ENCODE peak calls at places on chromosomes 16 and 17, in six cellular contexts. One of them, this sample, is unnamed. For H3K9me3, H3K4me1 and H3K27me3, the result is how much of the 10 kb centered on the place peaks cover.

GRCh38 chr16:6827272-6827671 is 505.4 kb upstream of the RBFOX1 start:
- DNase-seq in psoas muscle: no peak
- DNase-seq in fibroblast of lung: no peak
- DNase-seq in pancreas: no peak
- DNase-seq in CD8-positive, alpha-beta memory T cell: no peak
- DNase-seq in right atrium auricular region: no peak
- DNase-seq in this sample: no peak

GRCh38 chr17:72226322-72226721 is 105.5 kb downstream of the SOX9 start:
- DNase-seq in right atrium auricular region: no peak
- DNase-seq in CD8-positive, alpha-beta memory T cell: no peak
- DNase-seq in pancreas: no peak
- DNase-seq in psoas muscle: no peak
- DNase-seq in fibroblast of lung: no peak
- DNase-seq in this sample: no peak

GRCh38 chr17:81444610-81445339 is 49.5 kb downstream of the BAHCC1 start:
- DNase-seq in psoas muscle: no peak
- DNase-seq in pancreas: no peak
- DNase-seq in fibroblast of lung: no peak
- DNase-seq in right atrium auricular region: no peak
- DNase-seq in CD8-positive, alpha-beta memory T cell: no peak
- DNase-seq in this sample: no peak

GRCh38 chr16:77299395-77299794 is 100.2 kb downstream of the SYCE1L start:
- DNase-seq in fibroblast of lung: peak
- DNase-seq in CD8-positive, alpha-beta memory T cell: no peak
- DNase-seq in psoas muscle: no peak
- DNase-seq in pancreas: no peak
- DNase-seq in right atrium auricular region: no peak
- DNase-seq in this sample: no peak

GRCh38 chr17:75877752-75878173 is 618 bp downstream of the TRIM47 start:
- DNase-seq in psoas muscle: peak
- DNase-seq in right atrium auricular region: no peak
- DNase-seq in CD8-positive, alpha-beta memory T cell: peak
- DNase-seq in fibroblast of lung: peak
- DNase-seq in pancreas: peak
- DNase-seq in this sample: peak

GRCh38 chr17:29243792-29244191 is 2.9 kb upstream of the CRYBA1 start:
- DNase-seq in psoas muscle: no peak
- DNase-seq in pancreas: no peak
- DNase-seq in right atrium auricular region: no peak
- DNase-seq in CD8-positive, alpha-beta memory T cell: no peak
- DNase-seq in fibroblast of lung: peak
- DNase-seq in this sample: no peak

GRCh38 chr17:692116-692515 is 22.5 kb downstream of the VPS53 start:
- DNase-seq in fibroblast of lung: peak
- DNase-seq in CD8-positive, alpha-beta memory T cell: no peak
- DNase-seq in right atrium auricular region: no peak
- DNase-seq in psoas muscle: no peak
- DNase-seq in pancreas: no peak
- DNase-seq in this sample: no peak

GRCh38 chr17:57975044-57975443 is 13.0 kb downstream of the VEZF1 start:
- DNase-seq in CD8-positive, alpha-beta memory T cell: no peak
- DNase-seq in fibroblast of lung: peak
- DNase-seq in psoas muscle: no peak
- DNase-seq in right atrium auricular region: no peak
- DNase-seq in pancreas: no peak
- DNase-seq in this sample: no peak

GRCh38 chr17:75632863-75633483 is at the start of gene SMIM5:
- DNase-seq in psoas muscle: peak
- DNase-seq in CD8-positive, alpha-beta memory T cell: peak
- DNase-seq in right atrium auricular region: peak
- DNase-seq in pancreas: peak
- DNase-seq in fibroblast of lung: peak
- DNase-seq in this sample: peak

GRCh38 chr17:11308550-11308949 is 67.5 kb downstream of the SHISA6 start:
- DNase-seq in pancreas: no peak
- DNase-seq in fibroblast of lung: no peak
- DNase-seq in right atrium auricular region: no peak
- DNase-seq in CD8-positive, alpha-beta memory T cell: no peak
- DNase-seq in psoas muscle: no peak
- DNase-seq in this sample: no peak

GRCh38 chr17:82065638-82066303 is at the start of gene DUS1L:
- DNase-seq in right atrium auricular region: no peak
- DNase-seq in CD8-positive, alpha-beta memory T cell: peak
- DNase-seq in psoas muscle: peak
- DNase-seq in fibroblast of lung: peak
- DNase-seq in pancreas: peak
- DNase-seq in this sample: peak

GRCh38 chr17:33947762-33948161 is 307.3 kb upstream of the CCL2 start:
- DNase-seq in psoas muscle: no peak
- DNase-seq in pancreas: no peak
- DNase-seq in fibroblast of lung: no peak
- DNase-seq in CD8-positive, alpha-beta memory T cell: no peak
- DNase-seq in right atrium auricular region: no peak
- DNase-seq in this sample: no peak

GRCh38 chr16:15539197-15539596 is 103.8 kb downstream of the MARF1 start:
- DNase-seq in right atrium auricular region: no peak
- DNase-seq in pancreas: no peak
- DNase-seq in psoas muscle: no peak
- DNase-seq in CD8-positive, alpha-beta memory T cell: no peak
- DNase-seq in fibroblast of lung: no peak
- DNase-seq in this sample: no peak

GRCh38 chr16:2520784-2521577 is 810 bp downstream of the AMDHD2 start:
- DNase-seq in psoas muscle: peak
- DNase-seq in CD8-positive, alpha-beta memory T cell: peak
- DNase-seq in fibroblast of lung: no peak
- DNase-seq in right atrium auricular region: no peak
- DNase-seq in pancreas: peak
- DNase-seq in this sample: no peak

GRCh38 chr17:63635787-63636186 is 13.6 kb downstream of the MAP3K3 start:
- DNase-seq in fibroblast of lung: no peak
- DNase-seq in right atrium auricular region: no peak
- DNase-seq in psoas muscle: no peak
- DNase-seq in CD8-positive, alpha-beta memory T cell: no peak
- DNase-seq in pancreas: no peak
- DNase-seq in this sample: no peak

GRCh38 chr16:67844441-67844840 is 2.3 kb upstream of the NUTF2 start:
- DNase-seq in CD8-positive, alpha-beta memory T cell: no peak
- DNase-seq in right atrium auricular region: no peak
- DNase-seq in fibroblast of lung: peak
- DNase-seq in psoas muscle: no peak
- DNase-seq in pancreas: no peak
- DNase-seq in this sample: no peak

GRCh38 chr16:47721016-47721673 is 260.0 kb downstream of the PHKB start:
- DNase-seq in CD8-positive, alpha-beta memory T cell: no peak
- DNase-seq in right atrium auricular region: no peak
- DNase-seq in pancreas: no peak
- DNase-seq in fibroblast of lung: no peak
- DNase-seq in psoas muscle: no peak
- DNase-seq in this sample: no peak

GRCh38 chr16:71412270-71413160 is 29.3 kb downstream of the TLE7 start:
- DNase-seq in CD8-positive, alpha-beta memory T cell: peak
- DNase-seq in psoas muscle: peak
- DNase-seq in fibroblast of lung: peak
- DNase-seq in right atrium auricular region: peak
- DNase-seq in pancreas: peak
- DNase-seq in this sample: peak

GRCh38 chr17:28745052-28745776 is 1.4 kb downstream of the TRAF4 start:
- DNase-seq in fibroblast of lung: peak
- DNase-seq in pancreas: peak
- DNase-seq in right atrium auricular region: no peak
- DNase-seq in psoas muscle: no peak
- DNase-seq in CD8-positive, alpha-beta memory T cell: no peak
- DNase-seq in this sample: peak

GRCh38 chr17:48429638-48430586 is at the start of gene SKAP1:
- DNase-seq in psoas muscle: peak
- DNase-seq in pancreas: peak
- DNase-seq in right atrium auricular region: no peak
- DNase-seq in CD8-positive, alpha-beta memory T cell: peak
- DNase-seq in fibroblast of lung: no peak
- DNase-seq in this sample: no peak

GRCh38 chr16:6846452-6846851 is 486.2 kb upstream of the RBFOX1 start:
- DNase-seq in pancreas: no peak
- DNase-seq in fibroblast of lung: no peak
- DNase-seq in right atrium auricular region: no peak
- DNase-seq in CD8-positive, alpha-beta memory T cell: no peak
- DNase-seq in psoas muscle: no peak
- DNase-seq in this sample: no peak

GRCh38 chr16:49599281-49599680 is 225.7 kb downstream of the C16orf78 start:
- DNase-seq in psoas muscle: no peak
- DNase-seq in CD8-positive, alpha-beta memory T cell: no peak
- DNase-seq in pancreas: no peak
- DNase-seq in right atrium auricular region: peak
- DNase-seq in fibroblast of lung: no peak
- DNase-seq in this sample: no peak
- H3K9me3 ChIP-seq in psoas muscle: under half
- H3K9me3 ChIP-seq in CD8-positive, alpha-beta memory T cell: under half
- H3K9me3 ChIP-seq in pancreas: under half
- H3K9me3 ChIP-seq in right atrium auricular region: under half
- H3K9me3 ChIP-seq in fibroblast of lung: under half
- H3K9me3 ChIP-seq in this sample: under half

DNA sequence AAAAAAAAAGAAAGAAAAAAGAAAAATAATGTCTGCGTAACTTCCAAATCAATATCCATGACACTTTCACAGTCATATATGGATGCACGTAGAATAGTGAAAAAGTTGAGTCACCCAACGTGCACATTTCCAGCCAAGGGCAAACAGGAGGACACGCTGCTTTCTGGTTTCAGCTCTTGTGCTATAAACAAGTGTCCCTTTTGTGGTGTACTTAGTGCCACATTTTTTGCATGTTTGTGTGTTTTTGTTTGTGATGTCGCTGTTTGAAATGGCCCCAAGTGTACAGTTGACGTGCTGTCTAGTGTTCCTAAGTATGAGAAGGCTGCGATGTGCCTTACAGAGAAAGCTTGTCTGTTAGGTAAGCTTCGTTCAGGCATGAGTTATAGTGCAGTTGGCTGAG is 2.9 kb downstream of the CHD9 start:
- DNase-seq in pancreas: no peak
- DNase-seq in CD8-positive, alpha-beta memory T cell: no peak
- DNase-seq in fibroblast of lung: no peak
- DNase-seq in psoas muscle: no peak
- DNase-seq in right atrium auricular region: no peak
- DNase-seq in this sample: no peak
- H3K4me1 ChIP-seq in pancreas: under half
- H3K4me1 ChIP-seq in CD8-positive, alpha-beta memory T cell: under half
- H3K4me1 ChIP-seq in fibroblast of lung: under half
- H3K4me1 ChIP-seq in psoas muscle: under half
- H3K4me1 ChIP-seq in right atrium auricular region: under half
- H3K4me1 ChIP-seq in this sample: half or more

GRCh38 chr17:49901460-49902331 is 53.8 kb upstream of the TAC4 start:
- DNase-seq in CD8-positive, alpha-beta memory T cell: no peak
- DNase-seq in fibroblast of lung: no peak
- DNase-seq in right atrium auricular region: no peak
- DNase-seq in psoas muscle: no peak
- DNase-seq in pancreas: no peak
- DNase-seq in this sample: no peak

GRCh38 chr17:49904904-49905303 is 57.0 kb upstream of the TAC4 start:
- DNase-seq in right atrium auricular region: no peak
- DNase-seq in psoas muscle: no peak
- DNase-seq in CD8-positive, alpha-beta memory T cell: no peak
- DNase-seq in fibroblast of lung: no peak
- DNase-seq in pancreas: no peak
- DNase-seq in this sample: no peak

GRCh38 chr17:49907279-49907678 is 59.4 kb upstream of the TAC4 start:
- DNase-seq in fibroblast of lung: no peak
- DNase-seq in right atrium auricular region: no peak
- DNase-seq in pancreas: no peak
- DNase-seq in CD8-positive, alpha-beta memory T cell: no peak
- DNase-seq in psoas muscle: no peak
- DNase-seq in this sample: no peak

GRCh38 chr17:49906511-49907136 is 58.8 kb upstream of the TAC4 start:
- DNase-seq in CD8-positive, alpha-beta memory T cell: no peak
- DNase-seq in right atrium auricular region: no peak
- DNase-seq in pancreas: no peak
- DNase-seq in fibroblast of lung: no peak
- DNase-seq in psoas muscle: no peak
- DNase-seq in this sample: no peak

DNA sequence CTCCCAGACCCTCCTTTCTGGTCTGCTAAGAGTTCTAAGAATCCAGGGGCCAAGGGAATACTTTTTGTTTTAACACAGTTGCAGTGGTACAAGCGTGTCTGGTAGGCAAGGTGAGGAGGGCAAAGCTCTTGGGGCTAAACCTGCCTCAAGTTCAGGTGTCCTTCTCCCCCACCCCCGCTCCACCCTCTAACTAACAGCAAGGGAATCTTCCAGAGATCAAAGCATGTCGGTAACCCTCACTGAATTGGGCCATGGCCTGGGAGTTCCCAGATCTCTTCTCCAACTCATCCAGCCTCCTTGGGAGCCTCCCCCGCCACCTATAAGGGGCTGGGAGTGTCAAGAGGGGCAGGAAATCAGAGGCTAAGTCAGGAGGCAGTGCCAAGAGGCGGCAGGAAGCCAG is 55.7 kb upstream of the TAC4 start:
- DNase-seq in psoas muscle: no peak
- DNase-seq in pancreas: no peak
- DNase-seq in CD8-positive, alpha-beta memory T cell: no peak
- DNase-seq in fibroblast of lung: no peak
- DNase-seq in right atrium auricular region: no peak
- DNase-seq in this sample: no peak
- H3K27me3 ChIP-seq in psoas muscle: half or more
- H3K27me3 ChIP-seq in pancreas: under half
- H3K27me3 ChIP-seq in CD8-positive, alpha-beta memory T cell: half or more
- H3K27me3 ChIP-seq in fibroblast of lung: under half
- H3K27me3 ChIP-seq in right atrium auricular region: under half
- H3K27me3 ChIP-seq in this sample: under half

GRCh38 chr17:70208825-70209555 is 39.7 kb downstream of the KCNJ2 start:
- DNase-seq in pancreas: no peak
- DNase-seq in CD8-positive, alpha-beta memory T cell: no peak
- DNase-seq in right atrium auricular region: no peak
- DNase-seq in fibroblast of lung: no peak
- DNase-seq in psoas muscle: no peak
- DNase-seq in this sample: no peak
- H3K9me3 ChIP-seq in pancreas: under half
- H3K9me3 ChIP-seq in CD8-positive, alpha-beta memory T cell: under half
- H3K9me3 ChIP-seq in right atrium auricular region: under half
- H3K9me3 ChIP-seq in fibroblast of lung: under half
- H3K9me3 ChIP-seq in psoas muscle: under half
- H3K9me3 ChIP-seq in this sample: under half

This sample was measured in left lung.